ENCODE peak calls at places on chromosomes 12 and 14, in five cellular contexts. V is Panc1; T is mammary epithelial cell; E is cardiac muscle cell; B is CD4-positive, CD25-positive, alpha-beta regulatory T cell. W is an unnamed sample.

GRCh38 chr12:132597333-132598283 is 12.8 kb downstream of the LRCOL1 start:
- DNase-seq in V (no peak), T (peak; percentile 16), E (peak; percentile 72), B (peak; percentile 44), W (no peak)

GRCh38 chr12:105764216-105764835 is 374.4 kb downstream of the NUAK1 start:
- DNase-seq in V (no peak), T (no peak), E (no peak), B (no peak), W (no peak)

GRCh38 chr12:102388469-102388868 is 91.9 kb downstream of the IGF1 start:
- DNase-seq in V (no peak), T (no peak), E (no peak), B (no peak), W (no peak)

GRCh38 chr12:116406529-116406928 is 129.0 kb upstream of the MED13L start:
- DNase-seq in V (no peak), T (peak; percentile 78), E (peak; percentile 69), B (no peak), W (no peak)

GRCh38 chr12:122730215-122731014 is at the start of gene HCAR1:
- DNase-seq in V (no peak), T (peak; percentile 61), E (no peak), B (peak; percentile 77), W (peak; percentile 6)

GRCh38 chr12:87163122-87163521 is 866.1 kb downstream of the C12orf50 start:
- DNase-seq in V (no peak), T (peak; percentile 17), E (no peak), B (no peak), W (no peak)

GRCh38 chr12:84874125-84874824 is 38.3 kb downstream of the SLC6A15 start:
- DNase-seq in V (peak; percentile 10), T (peak; percentile 42), E (peak; percentile 77), B (peak; percentile 46), W (peak; percentile 26)

GRCh38 chr14:100302616-100303015 is 3.6 kb downstream of the SLC25A29 start:
- DNase-seq in V (no peak), T (no peak), E (no peak), B (no peak), W (no peak)

GRCh38 chr12:58896278-58896677 is 24.0 kb downstream of the LRIG3 start:
- DNase-seq in V (no peak), T (no peak), E (no peak), B (no peak), W (no peak)

GRCh38 chr12:53561590-53561953 is 54.3 kb upstream of the NPFF start:
- DNase-seq in V (peak; percentile 85), T (peak; percentile 81), E (no peak), B (peak; percentile 19), W (no peak)

GRCh38 chr12:48814313-48815280 is 3.7 kb upstream of the CACNB3 start:
- DNase-seq in V (no peak), T (peak; percentile 73), E (peak; percentile 86), B (peak; percentile 77), W (peak; percentile 76)

GRCh38 chr12:103915306-103915705 is 14.9 kb upstream of the HSP90B1 start:
- DNase-seq in V (no peak), T (no peak), E (no peak), B (no peak), W (no peak)

GRCh38 chr12:79373896-79374499 is 316.8 kb downstream of the PAWR start:
- DNase-seq in V (no peak), T (peak; percentile 15), E (peak; percentile 57), B (no peak), W (no peak)

GRCh38 chr14:95662376-95663186 is 23.6 kb upstream of the TCL1B start:
- DNase-seq in V (no peak), T (no peak), E (no peak), B (peak; percentile 15), W (no peak)

GRCh38 chr12:53652366-53652765 is 23.5 kb downstream of the ATP5MC2 start:
- DNase-seq in V (no peak), T (no peak), E (no peak), B (no peak), W (no peak)

GRCh38 chr12:16562413-16562812 is 43.5 kb downstream of the LMO3 start:
- DNase-seq in V (no peak), T (no peak), E (no peak), B (no peak), W (no peak)

GRCh38 chr12:124188561-124189405 is 106.1 kb upstream of the RFLNA start:
- DNase-seq in V (no peak), T (no peak), E (no peak), B (no peak), W (no peak)

GRCh38 chr12:14710632-14711324 is 14.4 kb upstream of the GUCY2C start:
- DNase-seq in V (no peak), T (no peak), E (peak; percentile 32), B (peak; percentile 14), W (no peak)

GRCh38 chr14:26255213-26255612 is 342.6 kb downstream of the NOVA1 start:
- DNase-seq in V (no peak), T (no peak), E (peak; percentile 34), B (no peak), W (no peak)

GRCh38 chr12:24728366-24728765 is 220.5 kb downstream of the BCAT1 start:
- DNase-seq in V (peak; percentile 13), T (peak; percentile 14), E (peak; percentile 22), B (no peak), W (no peak)

GRCh38 chr12:12790956-12791355 is 5.5 kb downstream of the APOLD1 start:
- DNase-seq in V (no peak), T (no peak), E (no peak), B (no peak), W (no peak)

GRCh38 chr14:69887740-69888657 is 8.8 kb downstream of the SMOC1 start:
- DNase-seq in V (no peak), T (peak; percentile 62), E (no peak), B (no peak), W (no peak)

GRCh38 chr12:22731231-22731630 is 106.3 kb downstream of the ETNK1 start:
- DNase-seq in V (no peak), T (no peak), E (no peak), B (no peak), W (no peak)

GRCh38 chr12:47813491-47814196 is 6.1 kb downstream of the HDAC7 start:
- DNase-seq in V (no peak), T (no peak), E (peak; percentile 33), B (peak; percentile 70), W (no peak)

GRCh38 chr12:126668538-126668937 is 1598.4 kb upstream of the TMEM132C start:
- DNase-seq in V (no peak), T (peak; percentile 5), E (no peak), B (no peak), W (no peak)

GRCh38 chr14:95242870-95243269 is 76.8 kb downstream of the CLMN start:
- DNase-seq in V (no peak), T (no peak), E (no peak), B (no peak), W (no peak)

GRCh38 chr14:95918466-95918865 is 41.8 kb downstream of the TUNAR start:
- DNase-seq in V (no peak), T (no peak), E (peak; percentile 6), B (no peak), W (no peak)

GRCh38 chr14:102892660-102893059 is 29.8 kb upstream of the AMN start:
- DNase-seq in V (no peak), T (no peak), E (no peak), B (no peak), W (no peak)

GRCh38 chr12:96236221-96236822 is 42.1 kb downstream of the ELK3 start:
- DNase-seq in V (no peak), T (peak; percentile 68), E (no peak), B (no peak), W (peak; percentile 63)

GRCh38 chr14:21102472-21103164 is 1.8 kb downstream of the TMEM253 start:
- DNase-seq in V (no peak), T (no peak), E (no peak), B (no peak), W (no peak)

GRCh38 chr12:12606793-12607589 is 4.7 kb upstream of the CREBL2 start:
- DNase-seq in V (no peak), T (peak; percentile 89), E (no peak), B (peak; percentile 60), W (no peak)

GRCh38 chr14:55102141-55102547 is 26.9 kb upstream of the LGALS3 start:
- DNase-seq in V (peak; percentile 74), T (peak; percentile 81), E (no peak), B (peak; percentile 92), W (peak; percentile 55)

GRCh38 chr14:55097894-55098560 is 31.0 kb upstream of the LGALS3 start:
- DNase-seq in V (no peak), T (peak; percentile 63), E (no peak), B (peak; percentile 90), W (peak; percentile 26)

GRCh38 chr14:55101698-55102097 is 27.4 kb upstream of the LGALS3 start:
- DNase-seq in V (no peak), T (no peak), E (no peak), B (no peak), W (no peak)

GRCh38 chr14:55099741-55100140 is 29.3 kb upstream of the LGALS3 start:
- DNase-seq in V (no peak), T (no peak), E (no peak), B (no peak), W (no peak)

DNA sequence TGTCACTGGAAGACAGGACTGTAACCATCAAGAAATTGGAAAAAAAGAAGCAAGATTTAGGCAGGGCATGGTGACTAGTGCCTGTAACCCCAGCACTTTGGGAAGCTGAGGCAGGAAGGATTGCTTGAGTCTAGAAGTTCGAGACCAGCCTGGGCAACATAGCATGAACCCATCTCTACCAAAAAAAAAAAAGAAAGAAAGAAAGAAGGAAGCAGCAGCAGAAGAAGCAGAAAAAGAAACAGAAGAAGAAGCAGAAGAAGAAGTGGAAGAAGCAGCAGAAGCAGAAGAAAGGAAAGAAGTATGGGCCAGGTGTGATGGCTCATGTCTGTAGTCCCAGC is 30.5 kb upstream of the LGALS3 start:
- DNase-seq in V (no peak), T (no peak), E (no peak), B (no peak), W (no peak)
- H3K27ac ChIP-seq in V (no peak overlapping the region), T (no peak overlapping the region), E (no peak overlapping the region), B (peak overlapping the region; percentile 73), W (no peak overlapping the region)

DNA sequence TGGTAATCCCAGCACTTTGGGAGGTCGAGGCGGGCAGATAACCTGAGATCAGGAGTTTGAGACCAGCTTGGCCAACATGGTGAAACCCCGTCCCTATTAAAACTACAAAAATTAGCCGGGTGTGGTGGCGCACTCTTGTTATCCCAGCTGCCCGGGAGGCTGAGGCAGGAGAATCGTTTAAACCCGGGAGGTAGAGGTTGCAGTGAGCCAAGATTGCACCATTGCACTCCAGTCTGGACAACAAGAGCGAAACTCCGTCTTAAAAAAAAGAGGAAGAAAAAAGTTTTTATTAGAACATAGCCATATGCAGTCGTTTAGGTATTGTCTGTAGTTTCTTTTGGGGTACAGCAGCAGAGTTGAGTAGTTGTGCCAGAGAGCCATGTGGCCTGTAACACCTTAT is 2.0 kb downstream of the ADIPOR2 start:
- DNase-seq in V (no peak), T (no peak), E (no peak), B (no peak), W (no peak)
- H3K4me1 ChIP-seq in V (peaks cover 24% of the 10 kb centered on the region), T (peaks cover 8% of the 10 kb centered on the region), E (peaks cover 23% of the 10 kb centered on the region), B (peaks cover 33% of the 10 kb centered on the region), W (peaks cover 47% of the 10 kb centered on the region)

DNA sequence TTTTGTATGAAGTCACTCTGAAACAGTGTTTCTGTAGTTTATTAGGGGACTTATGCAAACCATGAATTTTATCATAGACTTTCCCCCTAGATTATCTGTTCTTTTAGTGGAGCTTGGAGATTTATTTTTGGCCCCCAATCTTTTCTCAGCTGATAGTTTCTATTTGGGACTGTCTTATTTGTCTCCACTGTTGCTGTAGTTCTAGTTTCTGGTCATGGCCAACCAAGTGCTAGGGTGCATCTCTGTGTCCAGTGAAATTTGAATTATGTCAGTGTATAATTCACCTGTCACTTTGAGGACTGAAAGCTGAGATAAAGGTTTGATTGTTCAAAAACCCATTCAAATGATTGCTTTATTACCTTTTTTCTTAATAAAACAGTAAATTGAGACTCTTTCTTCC is 61.3 kb downstream of the KTN1 start:
- DNase-seq in V (no peak), T (no peak), E (no peak), B (no peak), W (no peak)
- H3K36me3 ChIP-seq in V (peaks cover 65% of the 10 kb centered on the region), T (peaks cover 50% of the 10 kb centered on the region), E (peaks cover 60% of the 10 kb centered on the region), B (peaks cover 65% of the 10 kb centered on the region), W (peaks cover 43% of the 10 kb centered on the region)

GRCh38 chr12:110312581-110313360 is 31.7 kb downstream of the ATP2A2 start:
- DNase-seq in V (peak; percentile 4), T (peak; percentile 75), E (no peak), B (peak; percentile 64), W (no peak)
- H3K27ac ChIP-seq in V (no peak overlapping the region), T (peak overlapping the region; percentile 47), E (no peak overlapping the region), B (peak overlapping the region; percentile 25), W (peak overlapping the region; percentile 5)